ENCODE peak calls at places on chromosomes 16 and 17, in five cellular contexts. O, M, A, L and X are unnamed samples.
A peak's percentile ranks its signal among the peaks of the same experiment; 100 is the strongest.

GRCh38 chr17:73841431-73842060 is 197.3 kb upstream of the SDK2 start:
- DNase-seq in M (no peak), A (no peak), L (no peak), O (no peak), X (no peak)

GRCh38 chr17:2056221-2057129 is 1.6 kb downstream of the HIC1 start:
- DNase-seq in M (no peak), O (no peak), A (peak; percentile 73), L (peak; percentile 66), X (no peak)

GRCh38 chr17:4476017-4476416 is 22.7 kb upstream of the SPNS2 start:
- DNase-seq in M (no peak), L (no peak), O (no peak), A (no peak), X (no peak)

GRCh38 chr17:42679001-42679491 is 2.3 kb upstream of the PLEKHH3 start:
- DNase-seq in M (peak; percentile 24), O (no peak), A (peak; percentile 53), L (peak; percentile 47), X (no peak)

GRCh38 chr16:3119286-3119685 is 6.9 kb downstream of the ZNF205 start:
- DNase-seq in L (no peak), O (no peak), M (no peak), A (no peak), X (no peak)

GRCh38 chr17:39599006-39599664 is 8.6 kb downstream of the NEUROD2 start:
- DNase-seq in L (no peak), O (no peak), A (no peak), M (no peak), X (no peak)

GRCh38 chr16:1602285-1602684 is 9.6 kb downstream of the IFT140 start:
- DNase-seq in M (no peak), A (no peak), L (no peak), O (no peak), X (no peak)

GRCh38 chr17:227581-228222 is 46.3 kb upstream of the DOC2B start:
- DNase-seq in A (no peak), L (no peak), O (no peak), M (no peak), X (no peak)

GRCh38 chr17:75695141-75695829 is 26.0 kb upstream of the ITGB4 start:
- DNase-seq in M (no peak), A (peak; percentile 52), O (no peak), L (no peak), X (no peak)

GRCh38 chr17:35749560-35750412 is 3.3 kb downstream of the GAS2L2 start:
- DNase-seq in M (no peak), O (no peak), L (peak; percentile 25), A (no peak), X (no peak)

GRCh38 chr17:36703860-36704266 is 102.5 kb downstream of the MRM1 start:
- DNase-seq in L (peak; percentile 28), M (peak; percentile 33), O (no peak), A (peak; percentile 16), X (no peak)

GRCh38 chr17:68589086-68589485 is 12.1 kb downstream of the FAM20A start:
- DNase-seq in L (no peak), O (no peak), A (no peak), M (no peak), X (no peak)

GRCh38 chr17:31857920-31858646 is 961 bp downstream of the COPRS start:
- DNase-seq in L (peak; percentile 35), A (peak; percentile 20), O (no peak), M (no peak), X (no peak)

GRCh38 chr17:19306160-19307111 is 56.1 kb downstream of the B9D1 start:
- DNase-seq in A (no peak), M (no peak), O (no peak), L (no peak), X (no peak)

GRCh38 chr17:45021607-45022287 is 29.7 kb downstream of the DCAKD start:
- DNase-seq in M (peak; percentile 42), O (no peak), L (peak; percentile 51), A (peak; percentile 44), X (no peak)

GRCh38 chr16:50301626-50302471 is 35.5 kb downstream of the ADCY7 start:
- DNase-seq in L (peak; percentile 63), M (no peak), O (no peak), A (peak; percentile 70), X (peak; percentile 37)

GRCh38 chr17:57043276-57043675 is 41.8 kb upstream of the AKAP1 start:
- DNase-seq in M (no peak), A (no peak), L (no peak), O (no peak), X (no peak)

GRCh38 chr17:62665599-62665998 is 38.1 kb downstream of the MRC2 start:
- DNase-seq in L (no peak), M (no peak), A (no peak), O (no peak), X (no peak)

GRCh38 chr17:49523706-49524472 is 28.8 kb downstream of the NGFR start:
- DNase-seq in M (peak; percentile 89), A (no peak), L (no peak), O (no peak), X (no peak)

GRCh38 chr16:191783-192294 is 11.6 kb downstream of the HBQ1 start:
- DNase-seq in L (no peak), M (no peak), A (no peak), O (no peak), X (no peak)

GRCh38 chr16:189604-190186 is 9.4 kb downstream of the HBQ1 start:
- DNase-seq in A (no peak), L (no peak), O (no peak), M (no peak), X (no peak)

GRCh38 chr16:193441-193840 is 13.2 kb downstream of the HBQ1 start:
- DNase-seq in O (no peak), M (no peak), A (no peak), L (no peak), X (no peak)

GRCh38 chr16:194516-194915 is 14.3 kb downstream of the HBQ1 start:
- DNase-seq in M (no peak), L (no peak), A (peak; percentile 19), O (no peak), X (no peak)

DNA sequence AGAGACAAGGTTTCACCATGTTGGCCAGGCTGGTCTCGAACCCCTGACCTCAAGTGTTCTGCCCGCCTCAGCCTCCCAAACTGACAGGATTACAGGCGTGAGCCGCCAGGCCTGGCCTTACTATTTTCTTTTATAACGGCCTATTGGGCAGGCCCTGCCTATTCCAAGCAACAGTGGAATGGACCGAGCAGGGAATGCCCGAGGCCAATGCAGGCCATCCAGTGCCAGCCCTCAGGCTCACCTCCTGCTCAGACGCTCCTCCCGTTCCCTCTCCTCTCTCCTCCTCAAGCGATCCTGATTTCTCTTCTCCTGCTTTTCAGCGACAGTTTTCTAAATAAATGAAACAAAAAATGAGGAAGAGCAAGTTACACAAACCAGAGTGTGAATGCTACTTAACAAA is 12.4 kb downstream of the HBQ1 start:
- DNase-seq in M (no peak), A (no peak), O (no peak), L (no peak), X (no peak)
- H3K4me3 ChIP-seq in M (no peak overlapping the region), A (no peak overlapping the region), O (no peak overlapping the region), L (no peak overlapping the region), X (no peak overlapping the region)

GRCh38 chr16:86649875-86650274 is 71.5 kb downstream of the FOXL1 start:
- DNase-seq in O (no peak), M (no peak), L (no peak), A (no peak), X (no peak)

GRCh38 chr16:86647561-86647960 is 69.2 kb downstream of the FOXL1 start:
- DNase-seq in L (no peak), M (no peak), O (no peak), A (no peak), X (no peak)

GRCh38 chr16:86653289-86654006 is 75.1 kb downstream of the FOXL1 start:
- DNase-seq in M (no peak), A (peak; percentile 40), L (peak; percentile 50), O (no peak), X (no peak)

GRCh38 chr16:86651013-86651627 is 72.8 kb downstream of the FOXL1 start:
- DNase-seq in L (no peak), A (no peak), M (no peak), O (no peak), X (no peak)

DNA sequence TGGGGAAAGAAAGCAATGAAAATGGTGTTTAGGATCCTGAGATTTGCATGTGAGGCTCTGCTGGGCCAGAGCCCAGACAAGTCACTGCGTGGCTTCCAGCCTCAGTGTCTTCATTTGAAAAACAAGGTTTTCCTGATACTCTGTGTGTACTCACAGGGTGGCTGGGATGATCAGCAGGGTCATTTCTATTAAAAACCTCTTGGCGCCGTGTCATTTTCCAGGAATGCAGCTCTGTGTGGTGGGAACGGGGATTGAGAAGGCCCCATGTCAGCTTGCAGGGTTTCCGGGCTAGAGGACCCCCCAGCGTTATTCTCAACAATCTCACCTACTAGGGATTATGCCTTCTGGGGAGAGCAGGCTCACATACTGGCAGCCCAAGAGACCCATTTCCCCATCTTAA is 73.5 kb downstream of the FOXL1 start:
- DNase-seq in L (no peak), A (peak; percentile 51), O (no peak), M (no peak), X (no peak)
- H3K4me3 ChIP-seq in L (no peak overlapping the region), A (no peak overlapping the region), O (no peak overlapping the region), M (no peak overlapping the region), X (no peak overlapping the region)

DNA sequence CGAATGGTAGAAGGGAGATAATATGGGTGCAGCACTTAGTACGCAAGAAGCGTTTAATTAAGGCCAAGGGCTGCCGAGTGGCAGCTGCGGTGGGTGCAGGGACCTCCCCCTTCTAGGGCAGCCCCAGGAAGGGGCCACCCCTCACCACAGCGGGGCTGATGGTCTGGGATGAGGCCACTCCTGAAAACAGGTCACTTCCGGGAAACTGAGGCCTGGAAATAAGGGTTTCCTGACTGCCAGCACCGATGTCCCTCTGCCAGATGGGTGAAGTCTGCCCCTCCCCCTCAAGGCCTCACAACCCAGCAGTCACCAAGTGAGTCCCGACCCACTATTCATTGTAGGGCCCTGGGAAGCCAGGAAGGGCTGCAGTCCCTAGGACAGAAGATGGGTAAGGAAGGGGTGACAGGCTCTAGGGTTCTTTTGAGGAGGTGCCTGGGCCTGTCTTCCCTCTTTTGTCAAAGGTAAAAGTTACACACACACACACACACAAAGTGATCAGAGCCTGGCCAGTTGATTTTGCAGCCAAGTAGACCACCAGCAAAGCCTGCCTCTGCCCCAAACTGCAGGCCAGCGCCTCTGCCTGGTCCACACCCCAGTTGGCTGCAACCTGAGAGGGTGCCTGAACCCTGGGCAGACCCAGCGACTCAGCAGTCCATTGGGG is 12.5 kb downstream of the SREBF1 start:
- DNase-seq in M (no peak), O (no peak), L (no peak), A (no peak), X (no peak)
- H3K4me3 ChIP-seq in M (peak overlapping the region; percentile 12), O (peak overlapping the region; percentile 35), L (peak overlapping the region; percentile 38), A (peak overlapping the region; percentile 17), X (peak overlapping the region; percentile 2)

GRCh38 chr16:21281698-21282389 is 3.8 kb upstream of the CRYM start:
- DNase-seq in A (no peak), O (no peak), L (no peak), M (no peak), X (no peak)

GRCh38 chr16:21279501-21279900 is 1.4 kb upstream of the CRYM start:
- DNase-seq in L (peak; percentile 64), A (no peak), M (no peak), O (no peak), X (no peak)

GRCh38 chr16:21283521-21284289 is 5.6 kb upstream of the CRYM start:
- DNase-seq in M (peak; percentile 58), L (peak; percentile 40), A (peak; percentile 22), O (no peak), X (no peak)

DNA sequence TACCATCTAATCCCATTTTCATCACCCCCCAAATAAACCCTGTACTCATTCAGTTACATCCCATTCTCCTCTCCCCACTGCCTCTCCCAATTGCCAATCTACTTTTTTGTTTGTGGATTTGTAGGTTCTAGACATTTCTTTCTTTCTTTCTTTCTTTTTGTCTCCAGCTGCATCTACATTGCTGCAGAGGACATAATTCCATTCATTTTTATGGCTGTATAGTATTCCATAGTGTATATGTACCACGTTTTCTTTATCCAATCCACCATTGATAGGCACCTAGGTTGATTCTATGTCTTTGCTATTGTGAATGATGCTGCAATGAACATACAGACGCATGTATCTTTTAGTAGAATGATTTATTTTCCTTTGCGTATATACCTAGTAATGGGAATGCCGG is 6.3 kb upstream of the CRYM start:
- DNase-seq in A (no peak), M (no peak), L (no peak), O (no peak), X (no peak)
- H3K4me3 ChIP-seq in A (no peak overlapping the region), M (no peak overlapping the region), L (no peak overlapping the region), O (peak overlapping the region; percentile 52), X (no peak overlapping the region)